ENCODE peak calls at places on chromosomes 3 and 15, in four cellular contexts. B is H1, A is HepG2, J is SK-N-SH. O is an unnamed sample.
A peak's percentile ranks its signal among the peaks of the same experiment; 100 is the strongest.

GRCh38 chr3:181493423-181493822 is 218.3 kb upstream of the SOX2 start:
- DNase-seq in A (no peak), B (no peak), J (no peak), O (no peak)

GRCh38 chr3:133881492-133881891 is 14.2 kb downstream of the RAB6B start:
- DNase-seq in J (no peak), A (no peak), B (peak; percentile 10), O (no peak)

GRCh38 chr3:112734718-112735350 is 93.9 kb upstream of the CCDC80 start:
- DNase-seq in J (peak; percentile 65), A (peak; percentile 49), B (peak; percentile 92), O (peak; percentile 40)

GRCh38 chr3:50164056-50164455 is 8.9 kb downstream of the SEMA3F start:
- DNase-seq in J (no peak), A (no peak), B (no peak), O (no peak)

GRCh38 chr15:85518979-85519761 is 138.8 kb downstream of the AKAP13 start:
- DNase-seq in A (no peak), B (no peak), J (no peak), O (no peak)

GRCh38 chr3:149657458-149657795 is 398 bp downstream of the WWTR1 start:
- DNase-seq in J (no peak), B (no peak), A (no peak), O (no peak)

GRCh38 chr3:50204052-50204803 is 843 bp upstream of the SLC38A3 start:
- DNase-seq in A (no peak), J (no peak), B (no peak), O (no peak)

GRCh38 chr15:96392380-96393208 is 62.1 kb downstream of the NR2F2 start:
- DNase-seq in B (peak; percentile 52), J (no peak), A (no peak), O (no peak)

GRCh38 chr3:105399062-105399461 is 32.4 kb downstream of the ALCAM start:
- DNase-seq in A (no peak), B (no peak), J (no peak), O (no peak)

GRCh38 chr3:163218336-163218735 is 1721.7 kb downstream of the OTOL1 start:
- DNase-seq in B (no peak), J (no peak), A (no peak), O (no peak)

GRCh38 chr15:70088887-70089691 is 8.6 kb downstream of the TLE3 start:
- DNase-seq in B (no peak), J (no peak), A (no peak), O (no peak)

GRCh38 chr15:29857196-29857595 is 34.9 kb upstream of the TJP1 start:
- DNase-seq in J (no peak), B (no peak), A (no peak), O (no peak)

GRCh38 chr15:71080705-71081104 is 34.6 kb upstream of the THSD4 start:
- DNase-seq in A (no peak), J (no peak), B (no peak), O (peak; percentile 3)

GRCh38 chr3:10445561-10445960 is 59.8 kb downstream of the ATP2B2 start:
- DNase-seq in J (no peak), A (no peak), B (no peak), O (no peak)

GRCh38 chr3:182129745-182130144 is 418.0 kb downstream of the SOX2 start:
- DNase-seq in J (no peak), A (no peak), B (no peak), O (no peak)

GRCh38 chr15:51647128-51647562 is 24.6 kb upstream of the DMXL2 start:
- DNase-seq in B (no peak), J (peak; percentile 47), A (no peak), O (no peak)

GRCh38 chr3:32428092-32429068 is 36.7 kb downstream of the CMTM7 start:
- DNase-seq in A (no peak), J (no peak), B (peak; percentile 43), O (no peak)

GRCh38 chr3:169362261-169362660 is 301.3 kb downstream of the MECOM start:
- DNase-seq in B (no peak), A (no peak), J (no peak), O (no peak)

GRCh38 chr15:23855260-23855659 is 168.2 kb upstream of the NDN start:
- DNase-seq in J (no peak), B (no peak), A (no peak), O (no peak)

GRCh38 chr3:195102609-195103467 is 168.1 kb downstream of the XXYLT1 start:
- DNase-seq in A (no peak), J (no peak), B (no peak), O (no peak)

GRCh38 chr3:3200632-3201212 is 21.2 kb upstream of the CRBN start:
- DNase-seq in A (peak; percentile 71), B (no peak), J (peak; percentile 38), O (peak; percentile 12)

GRCh38 chr3:184568918-184569829 is 7.6 kb downstream of the EPHB3 start:
- DNase-seq in B (peak; percentile 79), J (peak; percentile 90), A (no peak), O (no peak)

GRCh38 chr3:122415104-122415744 is 638 bp downstream of the WDR5B start:
- DNase-seq in J (peak; percentile 27), A (peak; percentile 25), B (peak; percentile 50), O (peak; percentile 39)

GRCh38 chr3:65330072-65330471 is 642.3 kb upstream of the ADAMTS9 start:
- DNase-seq in A (no peak), J (no peak), B (no peak), O (no peak)

GRCh38 chr3:52176951-52177700 is 20.8 kb upstream of the ALAS1 start:
- DNase-seq in A (peak; percentile 86), J (peak; percentile 28), B (no peak), O (no peak)

GRCh38 chr15:75924576-75924975 is 20.9 kb downstream of the FBXO22 start:
- DNase-seq in A (no peak), B (no peak), J (no peak), O (no peak)

GRCh38 chr15:75920079-75920478 is 16.4 kb downstream of the FBXO22 start:
- DNase-seq in B (no peak), A (peak; percentile 13), J (no peak), O (no peak)

GRCh38 chr15:75923756-75924155 is 20.1 kb downstream of the FBXO22 start:
- DNase-seq in J (no peak), A (no peak), B (no peak), O (no peak)

GRCh38 chr15:75925440-75925839 is 21.8 kb downstream of the FBXO22 start:
- DNase-seq in A (no peak), J (no peak), B (no peak), O (no peak)

DNA sequence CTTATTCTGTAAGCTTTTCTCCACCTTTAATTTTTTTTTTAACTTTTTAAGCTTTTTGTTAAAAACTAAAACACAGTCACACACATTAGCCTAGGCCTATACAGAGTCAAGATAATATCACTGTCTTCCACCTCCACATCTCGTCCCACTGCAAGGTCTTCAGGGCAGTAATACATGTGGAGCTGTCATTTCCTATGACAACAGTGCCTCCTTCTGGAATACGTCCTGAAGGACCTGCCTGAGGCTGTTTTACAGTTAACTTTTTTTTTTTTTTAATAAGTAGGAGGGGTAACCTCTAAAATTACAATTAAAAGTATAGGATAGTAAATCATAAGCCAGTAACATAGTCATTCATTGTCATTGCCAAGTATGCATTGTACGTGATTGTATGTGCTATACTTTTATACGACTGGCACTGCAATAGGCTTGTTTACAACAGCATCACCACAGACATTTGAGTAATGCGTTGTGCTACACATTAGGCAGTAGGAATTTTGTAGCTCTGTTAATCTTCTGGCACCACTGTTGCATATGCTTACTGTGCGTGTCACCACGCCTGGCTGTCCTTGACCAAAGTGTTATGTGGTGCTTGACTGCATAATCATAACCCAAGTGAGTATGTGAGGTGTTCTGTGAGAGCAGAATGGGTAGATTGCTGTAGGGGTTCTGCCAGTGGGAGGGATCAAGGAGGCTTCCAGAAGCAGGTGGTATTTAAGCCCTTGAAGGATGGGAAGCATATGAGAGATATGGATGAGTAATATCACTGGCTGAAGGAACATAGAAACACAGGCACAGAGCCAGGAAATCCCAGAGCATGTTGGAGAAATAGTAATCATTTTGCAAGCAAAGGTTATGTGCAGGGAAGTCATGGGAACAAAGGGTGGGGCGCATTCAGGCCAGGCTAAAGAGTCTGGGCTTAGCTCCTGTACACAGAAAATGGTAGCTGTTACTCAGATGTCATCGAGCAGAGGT is 18.3 kb downstream of the FBXO22 start:
- DNase-seq in B (no peak), A (peak; percentile 51), J (no peak), O (no peak)
- TF ChIP-seq TCF12 in B (no peak), A (no peak), J (peak; percentile 10), O (no peak)

GRCh38 chr15:64334530-64334929 is 21.4 kb downstream of the CSNK1G1 start:
- DNase-seq in B (no peak), A (no peak), J (no peak), O (no peak)
- TF ChIP-seq TCF12 in B (no peak), A (no peak), J (no peak), O (no peak)

GRCh38 chr3:61563614-61564404 is 2.4 kb downstream of the PTPRG start:
- DNase-seq in B (peak; percentile 50), J (peak; percentile 36), A (no peak), O (no peak)
- TF ChIP-seq TCF12 in B (no peak), J (no peak), A (no peak), O (no peak)

DNA sequence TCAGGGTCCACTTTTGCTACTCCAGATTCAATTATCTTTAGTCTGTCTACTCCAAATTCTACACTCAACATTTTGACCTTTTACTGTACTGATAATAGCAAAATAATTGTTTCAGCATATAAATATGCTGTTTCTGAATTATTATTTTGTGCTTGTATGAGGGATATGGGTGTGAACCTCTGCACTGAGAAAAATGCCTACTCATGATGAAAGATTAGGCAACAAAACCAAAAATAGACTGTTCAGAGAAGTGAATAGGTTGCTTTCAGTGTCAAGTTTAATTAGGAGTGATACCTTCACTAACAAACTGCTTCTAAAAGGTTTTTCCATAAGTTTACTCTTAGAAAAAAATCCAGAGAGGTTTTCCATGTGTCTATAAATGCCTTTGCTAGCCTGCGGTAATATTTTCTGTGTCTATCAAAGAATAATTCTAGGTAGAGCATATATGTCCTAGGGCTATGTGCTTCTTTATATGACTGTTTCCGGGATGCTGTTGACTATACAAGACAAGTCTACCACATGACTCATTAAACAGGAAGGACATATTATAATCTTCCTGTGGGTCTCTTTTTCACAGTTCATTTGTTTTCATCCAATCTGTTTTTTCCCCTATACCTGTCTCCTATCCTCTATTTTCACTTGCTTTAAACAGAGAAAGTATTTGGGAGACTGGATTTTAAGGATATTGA is 218.5 kb upstream of the TTC14 start:
- DNase-seq in J (no peak), A (no peak), B (no peak), O (no peak)
- TF ChIP-seq TCF12 in J (no peak), A (no peak), B (no peak), O (no peak)

DNA sequence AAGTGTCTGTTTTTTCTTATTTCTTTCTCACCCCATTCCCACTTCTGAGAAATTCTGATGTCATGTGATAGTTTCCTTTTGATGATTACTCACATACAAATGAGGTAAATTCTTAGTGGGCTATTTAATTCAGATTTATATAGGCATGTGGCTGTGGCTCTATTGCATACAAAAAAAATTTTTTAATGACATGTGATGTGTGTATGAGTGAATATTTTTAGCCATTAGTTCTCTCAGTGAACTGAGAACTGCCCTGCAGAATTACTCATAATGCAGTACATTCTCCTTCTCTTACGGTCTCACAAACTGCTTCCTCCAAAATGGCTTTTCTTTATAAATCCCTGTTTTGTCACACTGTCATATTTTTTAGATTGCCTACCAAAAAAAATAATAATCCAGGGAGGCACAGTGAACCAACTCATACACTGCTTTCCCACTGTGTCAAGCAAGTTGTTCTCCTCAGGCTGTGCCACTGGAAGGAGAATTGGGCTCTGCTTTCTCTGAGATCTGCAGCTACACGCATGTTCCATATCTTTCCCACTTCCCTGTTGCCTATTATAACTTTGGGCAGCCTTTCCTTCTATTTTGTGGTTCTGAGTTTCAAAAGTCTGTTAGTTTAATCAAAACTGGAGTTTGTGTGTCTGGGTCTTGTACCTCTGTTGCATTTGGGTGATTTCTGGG is 415.7 kb upstream of the THBS1 start:
- DNase-seq in B (no peak), J (no peak), A (no peak), O (no peak)
- TF ChIP-seq TCF12 in B (no peak), J (no peak), A (no peak), O (no peak)